ENCODE peak calls at places on chromosomes 6 and 20, in six cellular contexts. Q, A, H, I, S and K are unnamed samples. For H3K4me1, the result is how much of the 10 kb centered on the place peaks cover.

GRCh38 chr6:10458287-10458686 is 43.4 kb upstream of the TFAP2A start:
- DNase-seq in Q (no peak), A (no peak), H (no peak), I (no peak), S (no peak), K (no peak)

GRCh38 chr6:92043782-92044181 is 1375.6 kb downstream of the EPHA7 start:
- DNase-seq in Q (no peak), A (no peak), H (no peak), I (no peak), S (no peak), K (no peak)

GRCh38 chr6:136788069-136788902 is 4.0 kb downstream of the MAP3K5 start:
- DNase-seq in Q (no peak), A (no peak), H (peak), I (no peak), S (no peak), K (no peak)

GRCh38 chr6:158409451-158409850 is 97.2 kb downstream of the TULP4 start:
- DNase-seq in Q (peak), A (no peak), H (peak), I (no peak), S (no peak), K (no peak)

GRCh38 chr6:5892669-5893068 is 114.1 kb downstream of the NRN1 start:
- DNase-seq in Q (no peak), A (no peak), H (no peak), I (no peak), S (no peak), K (no peak)

GRCh38 chr20:5095931-5096330 is 23.8 kb downstream of the PCNA start:
- DNase-seq in Q (no peak), A (no peak), H (no peak), I (no peak), S (no peak), K (no peak)

GRCh38 chr6:82138075-82138791 is 109.3 kb downstream of the IBTK start:
- DNase-seq in Q (no peak), A (no peak), H (no peak), I (no peak), S (no peak), K (no peak)

GRCh38 chr20:54049156-54049555 is 21.2 kb downstream of the BCAS1 start:
- DNase-seq in Q (no peak), A (no peak), H (peak), I (no peak), S (no peak), K (no peak)

GRCh38 chr20:39605361-39605760 is 643.2 kb downstream of the DHX35 start:
- DNase-seq in Q (no peak), A (no peak), H (no peak), I (no peak), S (no peak), K (no peak)

GRCh38 chr6:37928217-37928616 is 108.7 kb downstream of the ZFAND3 start:
- DNase-seq in Q (no peak), A (no peak), H (no peak), I (no peak), S (no peak), K (no peak)

GRCh38 chr6:53704700-53705099 is 39.1 kb upstream of the KLHL31 start:
- DNase-seq in Q (no peak), A (no peak), H (no peak), I (no peak), S (no peak), K (no peak)

GRCh38 chr6:124203812-124204167 is 400.1 kb downstream of the NKAIN2 start:
- DNase-seq in Q (no peak), A (no peak), H (peak), I (no peak), S (no peak), K (no peak)

GRCh38 chr20:14155361-14155760 is 160.0 kb downstream of the MACROD2 start:
- DNase-seq in Q (no peak), A (no peak), H (no peak), I (no peak), S (no peak), K (no peak)

GRCh38 chr20:57473246-57474042 is 51.5 kb downstream of the CTCFL start:
- DNase-seq in Q (no peak), A (no peak), H (peak), I (no peak), S (no peak), K (no peak)

GRCh38 chr20:31913431-31914157 is 38.3 kb downstream of the PDRG1 start:
- DNase-seq in Q (no peak), A (no peak), H (no peak), I (no peak), S (no peak), K (peak)

GRCh38 chr6:53103993-53104675 is 38.9 kb downstream of the FBXO9 start:
- DNase-seq in Q (no peak), A (no peak), H (no peak), I (no peak), S (no peak), K (no peak)

GRCh38 chr20:41133709-41134361 is 3.5 kb upstream of the PLCG1 start:
- DNase-seq in Q (no peak), A (peak), H (no peak), I (no peak), S (no peak), K (peak)

GRCh38 chr6:113610377-113610988 is 246.7 kb upstream of the MARCKS start:
- DNase-seq in Q (no peak), A (no peak), H (no peak), I (no peak), S (no peak), K (no peak)

GRCh38 chr6:41732601-41733348 is 2.6 kb downstream of the TFEB start:
- DNase-seq in Q (no peak), A (no peak), H (no peak), I (no peak), S (peak), K (no peak)

GRCh38 chr20:50680106-50680960 is 11.0 kb downstream of the RIPOR3 start:
- DNase-seq in Q (no peak), A (no peak), H (peak), I (peak), S (peak), K (peak)

GRCh38 chr20:58088105-58088504 is 140.3 kb downstream of the ANKRD60 start:
- DNase-seq in Q (no peak), A (no peak), H (no peak), I (no peak), S (no peak), K (peak)

GRCh38 chr6:146598785-146599405 is at the start of gene ADGB:
- DNase-seq in Q (peak), A (no peak), H (peak), I (peak), S (peak), K (peak)

GRCh38 chr6:5997420-5998093 is 9.2 kb downstream of the NRN1 start:
- DNase-seq in Q (peak), A (no peak), H (no peak), I (no peak), S (peak), K (no peak)

GRCh38 chr6:99467509-99468106 is 42.5 kb upstream of the PNISR start:
- DNase-seq in Q (no peak), A (no peak), H (peak), I (no peak), S (no peak), K (no peak)

GRCh38 chr20:46438156-46438750 is 31.8 kb upstream of the ELMO2 start:
- DNase-seq in Q (peak), A (no peak), H (peak), I (peak), S (no peak), K (no peak)

GRCh38 chr6:37103169-37104039 is 66.5 kb upstream of the PIM1 start:
- DNase-seq in Q (peak), A (peak), H (no peak), I (no peak), S (peak), K (peak)

GRCh38 chr20:7792131-7792869 is 148.0 kb downstream of the HAO1 start:
- DNase-seq in Q (no peak), A (no peak), H (peak), I (no peak), S (no peak), K (no peak)

GRCh38 chr6:147806697-147807096 is 298.2 kb downstream of the SAMD5 start:
- DNase-seq in Q (no peak), A (no peak), H (no peak), I (no peak), S (no peak), K (no peak)

GRCh38 chr20:48574383-48574782 is 253.4 kb downstream of the PREX1 start:
- DNase-seq in Q (no peak), A (no peak), H (no peak), I (peak), S (no peak), K (peak)

GRCh38 chr6:83051386-83052172 is 14.1 kb downstream of the UBE3D start:
- DNase-seq in Q (no peak), A (no peak), H (no peak), I (no peak), S (no peak), K (no peak)

GRCh38 chr6:43396408-43397149 is 27.1 kb upstream of the ZNF318 start:
- DNase-seq in Q (no peak), A (no peak), H (no peak), I (no peak), S (no peak), K (peak)

GRCh38 chr6:107436881-107437280 is 22.5 kb downstream of the PDSS2 start:
- DNase-seq in Q (no peak), A (no peak), H (no peak), I (no peak), S (no peak), K (no peak)

GRCh38 chr20:54086444-54087134 is 16.2 kb upstream of the BCAS1 start:
- DNase-seq in Q (no peak), A (no peak), H (peak), I (no peak), S (no peak), K (no peak)

GRCh38 chr6:169803291-169803811 is 51.9 kb downstream of the ERMARD start:
- DNase-seq in Q (no peak), A (no peak), H (no peak), I (peak), S (no peak), K (no peak)

GRCh38 chr20:59392741-59393140 is 92.3 kb downstream of the EDN3 start:
- DNase-seq in Q (no peak), A (no peak), H (no peak), I (no peak), S (no peak), K (no peak)

GRCh38 chr6:169904051-169904922 is 152.9 kb downstream of the ERMARD start:
- DNase-seq in Q (no peak), A (no peak), H (no peak), I (no peak), S (no peak), K (no peak)

DNA sequence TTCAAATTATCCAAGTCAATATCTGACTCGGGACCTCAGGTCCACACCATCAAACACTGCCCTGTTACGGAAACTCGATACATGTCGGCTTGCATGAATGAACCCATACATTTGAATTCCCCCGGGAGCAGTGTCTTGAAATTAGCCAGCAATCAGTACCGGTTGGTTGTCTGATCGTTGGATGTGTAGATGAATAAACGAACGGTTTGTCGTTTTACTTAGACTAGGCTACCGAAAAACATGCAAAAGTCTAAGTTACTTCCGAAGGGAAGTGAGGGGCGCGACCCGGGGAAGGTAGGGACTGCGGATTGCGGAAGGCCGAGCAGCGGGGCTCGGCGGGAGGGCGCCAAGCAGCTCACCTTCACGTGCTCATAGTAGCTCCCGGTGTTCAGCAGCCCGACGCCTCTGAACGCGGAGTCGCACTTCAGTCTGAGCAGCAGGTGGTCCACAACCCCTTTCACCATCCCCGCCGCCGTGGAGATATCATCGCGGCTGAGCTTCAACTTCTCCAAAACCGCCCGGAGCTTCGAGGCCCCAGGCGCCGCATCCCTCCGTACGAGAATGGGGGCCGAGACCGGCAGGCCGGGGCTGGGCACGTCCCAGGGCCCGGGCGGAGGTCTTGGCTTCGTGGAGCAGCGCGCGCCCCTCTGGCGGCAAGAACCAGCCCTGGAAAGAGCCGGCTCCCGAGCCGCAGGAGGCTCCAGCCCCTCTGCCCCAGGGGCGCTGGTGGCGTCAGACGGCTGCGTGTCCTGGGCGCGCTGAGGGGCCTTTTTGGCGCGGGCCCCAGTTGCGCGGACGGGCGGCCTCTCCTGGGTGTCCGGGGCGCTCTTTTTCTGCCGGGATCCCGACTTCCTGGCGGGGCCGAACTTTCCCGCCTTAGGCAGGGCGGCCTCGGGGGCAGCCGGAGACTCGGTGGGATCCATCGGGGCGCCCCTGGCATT is 661 bp downstream of the CGAS start:
- DNase-seq in Q (peak), A (no peak), H (peak), I (peak), S (peak), K (peak)
- H3K4me3 ChIP-seq in Q (peak), A (peak), H (peak), I (peak), S (peak), K (peak)

GRCh38 chr6:32092760-32093497 is 16.2 kb downstream of the TNXB start:
- DNase-seq in Q (no peak), A (no peak), H (peak), I (peak), S (peak), K (no peak)

GRCh38 chr6:32096394-32097258 is 12.5 kb downstream of the TNXB start:
- DNase-seq in Q (no peak), A (no peak), H (no peak), I (no peak), S (peak), K (no peak)

GRCh38 chr6:32096087-32096393 is 13.1 kb downstream of the TNXB start:
- DNase-seq in Q (no peak), A (no peak), H (no peak), I (no peak), S (peak), K (no peak)

GRCh38 chr6:32095338-32096086 is 13.6 kb downstream of the TNXB start:
- DNase-seq in Q (no peak), A (no peak), H (no peak), I (no peak), S (peak), K (no peak)
- TF ChIP-seq CTCF in Q (no peak), A (no peak), H (peak), I (no peak), S (no peak), K (no peak)

GRCh38 chr20:62875419-62876355 is 14.1 kb upstream of the TCFL5 start:
- DNase-seq in Q (peak), A (peak), H (peak), I (peak), S (peak), K (peak)

GRCh38 chr20:62873280-62873679 is 11.7 kb upstream of the TCFL5 start:
- DNase-seq in Q (no peak), A (no peak), H (no peak), I (no peak), S (peak), K (no peak)

GRCh38 chr20:62874745-62875344 is 13.2 kb upstream of the TCFL5 start:
- DNase-seq in Q (no peak), A (no peak), H (peak), I (no peak), S (peak), K (no peak)

GRCh38 chr20:62872184-62872862 is 10.7 kb upstream of the TCFL5 start:
- DNase-seq in Q (no peak), A (no peak), H (no peak), I (no peak), S (peak), K (no peak)

DNA sequence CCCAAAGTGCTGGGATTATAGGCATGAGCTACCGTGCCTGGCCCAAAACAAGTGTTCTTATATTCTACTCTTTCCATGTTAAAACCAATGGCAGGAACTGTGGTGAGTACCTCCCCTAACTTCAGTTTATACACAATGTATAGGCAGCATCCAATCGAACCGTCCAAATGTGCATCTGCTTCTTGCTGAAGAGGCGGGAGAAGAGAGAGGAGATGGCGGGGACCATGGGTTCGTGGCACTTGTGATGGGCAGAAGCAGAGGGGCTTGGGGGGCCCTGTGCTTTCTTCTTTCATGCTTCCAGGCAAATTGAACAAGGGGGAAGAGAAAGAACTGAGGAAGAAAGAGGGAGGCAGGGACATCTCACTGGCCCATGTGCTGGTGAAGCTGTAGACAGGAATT is 11.2 kb upstream of the TCFL5 start:
- DNase-seq in Q (no peak), A (no peak), H (no peak), I (no peak), S (peak), K (no peak)
- H3K4me1 ChIP-seq in Q (under half), A (under half), H (under half), I (under half), S (under half), K (under half)

GRCh38 chr6:111563581-111563980 is 42.1 kb downstream of the TRAF3IP2 start:
- DNase-seq in Q (no peak), A (no peak), H (no peak), I (no peak), S (no peak), K (no peak)

GRCh38 chr6:111566222-111566717 is 39.4 kb downstream of the TRAF3IP2 start:
- DNase-seq in Q (no peak), A (no peak), H (no peak), I (no peak), S (no peak), K (no peak)

GRCh38 chr6:111565316-111566221 is 40.1 kb downstream of the TRAF3IP2 start:
- DNase-seq in Q (no peak), A (no peak), H (no peak), I (no peak), S (no peak), K (peak)

GRCh38 chr6:111562271-111562670 is 43.4 kb downstream of the TRAF3IP2 start:
- DNase-seq in Q (no peak), A (no peak), H (no peak), I (no peak), S (no peak), K (no peak)

DNA sequence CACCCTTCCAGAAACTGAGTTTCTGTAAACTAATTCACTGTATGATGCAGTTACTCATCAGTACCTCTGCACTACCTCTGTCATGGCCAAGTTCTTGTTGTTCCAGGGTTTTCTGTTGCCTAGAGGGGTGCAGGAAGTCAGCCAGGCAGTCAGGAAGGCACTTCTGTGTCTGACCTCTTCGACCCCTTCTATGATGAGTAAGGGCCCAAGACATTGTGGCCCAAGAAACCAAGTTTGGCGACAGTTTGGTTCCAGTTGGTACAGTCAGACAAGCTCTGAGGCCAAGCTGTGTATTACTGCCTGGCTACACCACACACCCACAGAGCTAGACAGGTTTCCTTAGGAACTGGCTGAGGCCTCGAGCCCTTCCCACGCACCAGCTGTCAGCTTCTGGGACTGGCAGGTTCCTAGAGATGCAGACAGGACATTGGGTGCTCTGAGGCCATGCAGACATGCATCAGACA is 41.2 kb downstream of the TRAF3IP2 start:
- DNase-seq in Q (no peak), A (peak), H (peak), I (peak), S (peak), K (no peak)
- H3K4me3 ChIP-seq in Q (no peak), A (no peak), H (no peak), I (no peak), S (no peak), K (no peak)

DNA sequence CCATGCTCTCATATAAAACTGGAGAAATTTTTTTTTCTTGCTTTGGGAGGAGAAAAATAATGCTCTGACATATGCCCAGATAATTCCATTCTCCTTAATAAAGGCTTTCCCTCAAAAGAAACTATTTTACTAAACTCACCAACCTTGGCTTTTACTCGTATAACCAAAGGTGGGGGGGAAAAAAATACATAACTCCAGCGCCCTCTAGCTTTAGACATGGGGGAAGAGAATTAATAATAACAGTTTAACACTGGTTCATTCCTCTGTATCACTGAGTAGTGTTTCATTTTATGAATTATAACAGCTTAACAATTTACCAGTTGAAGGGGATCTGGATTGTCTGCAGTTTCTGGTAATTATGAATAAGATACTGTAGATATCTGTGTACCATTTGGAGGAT is 1226.1 kb downstream of the GRIK2 start:
- DNase-seq in Q (no peak), A (no peak), H (peak), I (no peak), S (no peak), K (no peak)
- TF ChIP-seq CTCF in Q (no peak), A (no peak), H (no peak), I (peak), S (peak), K (peak)